ENCODE peak calls at places on chromosomes 12 and 14, in ten cellular contexts. H, F, G, W, I, T, A, Z, E and B are unnamed samples.

GRCh38 chr12:63844391-63845341 is at the start of gene SRGAP1:
- DNase-seq in H (peak; percentile 57), F (peak; percentile 16), G (peak; percentile 36), W (no peak), I (no peak), T (no peak), A (peak; percentile 71), Z (peak; percentile 73), E (peak; percentile 46), B (peak; percentile 76)

GRCh38 chr14:60561845-60562746 is 53.1 kb downstream of the SIX6 start:
- DNase-seq in H (peak; percentile 80), F (peak; percentile 73), G (peak; percentile 69), W (no peak), I (no peak), T (no peak), A (peak; percentile 9), Z (peak; percentile 54), E (peak; percentile 46), B (peak; percentile 84)

GRCh38 chr14:89826581-89826980 is 127.9 kb downstream of the EFCAB11 start:
- DNase-seq in H (no peak), F (no peak), G (no peak), W (no peak), I (no peak), T (no peak), A (no peak), Z (no peak), E (no peak), B (no peak)

GRCh38 chr12:104426926-104427546 is 29.7 kb upstream of the CHST11 start:
- DNase-seq in H (peak; percentile 27), F (no peak), G (no peak), W (no peak), I (no peak), T (no peak), A (no peak), Z (no peak), E (no peak), B (peak; percentile 7)

GRCh38 chr12:65765436-65765813 is 58.9 kb upstream of the HMGA2 start:
- DNase-seq in H (peak; percentile 49), F (no peak), G (no peak), W (no peak), I (no peak), T (no peak), A (no peak), Z (no peak), E (peak; percentile 81), B (no peak)

GRCh38 chr12:104668274-104668718 is 211.5 kb downstream of the CHST11 start:
- DNase-seq in H (no peak), F (no peak), G (no peak), W (no peak), I (no peak), T (no peak), A (no peak), Z (no peak), E (no peak), B (peak; percentile 52)

GRCh38 chr12:122799635-122800243 is 25.4 kb downstream of the CCDC62 start:
- DNase-seq in H (no peak), F (no peak), G (no peak), W (no peak), I (no peak), T (no peak), A (no peak), Z (no peak), E (no peak), B (no peak)

GRCh38 chr12:7117670-7118069 is 8.7 kb upstream of the C1RL start:
- DNase-seq in H (no peak), F (no peak), G (no peak), W (no peak), I (no peak), T (no peak), A (no peak), Z (no peak), E (no peak), B (no peak)

GRCh38 chr14:99378782-99379214 is 101.9 kb downstream of the SETD3 start:
- DNase-seq in H (peak; percentile 71), F (peak; percentile 49), G (no peak), W (no peak), I (no peak), T (no peak), A (no peak), Z (no peak), E (peak; percentile 84), B (no peak)

GRCh38 chr12:78209851-78210493 is 379.3 kb downstream of the NAV3 start:
- DNase-seq in H (peak; percentile 29), F (no peak), G (no peak), W (no peak), I (no peak), T (no peak), A (no peak), Z (no peak), E (no peak), B (peak; percentile 99)

GRCh38 chr14:52003324-52003723 is 14.0 kb downstream of the RTRAF start:
- DNase-seq in H (no peak), F (no peak), G (no peak), W (no peak), I (no peak), T (no peak), A (no peak), Z (no peak), E (no peak), B (no peak)

GRCh38 chr14:55562135-55562534 is 17.9 kb upstream of the KTN1 start:
- DNase-seq in H (no peak), F (no peak), G (no peak), W (no peak), I (no peak), T (no peak), A (no peak), Z (no peak), E (no peak), B (no peak)

GRCh38 chr12:54004841-54005530 is 3.8 kb upstream of the HOXC8 start:
- DNase-seq in H (no peak), F (no peak), G (no peak), W (no peak), I (no peak), T (no peak), A (no peak), Z (peak; percentile 75), E (no peak), B (no peak)

GRCh38 chr14:96502621-96503251 is 554 bp downstream of the PAPOLA start:
- DNase-seq in H (peak; percentile 57), F (peak; percentile 64), G (peak; percentile 57), W (no peak), I (no peak), T (no peak), A (peak; percentile 71), Z (peak; percentile 57), E (peak; percentile 49), B (peak; percentile 59)

GRCh38 chr14:77612011-77612620 is 4.3 kb downstream of the SPTLC2 start:
- DNase-seq in H (peak; percentile 23), F (no peak), G (no peak), W (no peak), I (no peak), T (no peak), A (no peak), Z (no peak), E (no peak), B (no peak)

GRCh38 chr14:99430491-99430890 is 50.2 kb downstream of the SETD3 start:
- DNase-seq in H (no peak), F (peak; percentile 70), G (peak; percentile 52), W (peak; percentile 40), I (no peak), T (no peak), A (no peak), Z (no peak), E (peak; percentile 13), B (peak; percentile 9)

GRCh38 chr12:100234591-100235304 is 32.1 kb downstream of the DEPDC4 start:
- DNase-seq in H (peak; percentile 55), F (peak; percentile 27), G (peak; percentile 23), W (peak; percentile 3), I (no peak), T (no peak), A (no peak), Z (no peak), E (peak; percentile 30), B (peak; percentile 75)

GRCh38 chr12:9064201-9064814 is 51.4 kb downstream of the A2M start:
- DNase-seq in H (peak; percentile 69), F (peak; percentile 83), G (peak; percentile 71), W (peak; percentile 6), I (peak; percentile 37), T (no peak), A (peak; percentile 72), Z (peak; percentile 68), E (peak; percentile 47), B (peak; percentile 64)

GRCh38 chr12:5187136-5187535 is 143.5 kb downstream of the KCNA5 start:
- DNase-seq in H (no peak), F (no peak), G (no peak), W (no peak), I (no peak), T (no peak), A (no peak), Z (no peak), E (no peak), B (no peak)

GRCh38 chr14:56813143-56813551 is 2.9 kb upstream of the OTX2 start:
- DNase-seq in H (no peak), F (no peak), G (no peak), W (no peak), I (no peak), T (no peak), A (no peak), Z (no peak), E (no peak), B (peak; percentile 96)

GRCh38 chr12:45518516-45519235 is 210.8 kb upstream of the ARID2 start:
- DNase-seq in H (no peak), F (no peak), G (no peak), W (peak; percentile 51), I (peak; percentile 11), T (peak; percentile 24), A (no peak), Z (no peak), E (no peak), B (no peak)

GRCh38 chr14:24943024-24943423 is 106.9 kb downstream of the STXBP6 start:
- DNase-seq in H (peak; percentile 66), F (peak; percentile 73), G (no peak), W (no peak), I (no peak), T (no peak), A (no peak), Z (no peak), E (no peak), B (no peak)

GRCh38 chr12:62519043-62519442 is 52.4 kb downstream of the MON2 start:
- DNase-seq in H (no peak), F (peak; percentile 17), G (no peak), W (no peak), I (no peak), T (no peak), A (peak; percentile 21), Z (no peak), E (no peak), B (no peak)

GRCh38 chr14:92352158-92352985 is 29.4 kb downstream of the SLC24A4 start:
- DNase-seq in H (no peak), F (peak; percentile 63), G (peak; percentile 53), W (no peak), I (no peak), T (no peak), A (no peak), Z (no peak), E (no peak), B (peak; percentile 62)

GRCh38 chr12:25712169-25712568 is 159.1 kb upstream of the LMNTD1 start:
- DNase-seq in H (no peak), F (no peak), G (no peak), W (no peak), I (no peak), T (no peak), A (no peak), Z (no peak), E (no peak), B (no peak)

GRCh38 chr14:104756477-104757237 is 3.7 kb downstream of the SIVA1 start:
- DNase-seq in H (no peak), F (no peak), G (no peak), W (no peak), I (no peak), T (no peak), A (no peak), Z (no peak), E (no peak), B (no peak)

GRCh38 chr12:131723532-131723931 is 12.6 kb downstream of the SFSWAP start:
- DNase-seq in H (no peak), F (peak; percentile 65), G (no peak), W (no peak), I (no peak), T (no peak), A (no peak), Z (no peak), E (no peak), B (no peak)